ENCODE peak calls at places on chromosomes 6 and 20, in seven cellular contexts. P, N, E, G, U, K and O are unnamed samples. For H3K4me1, the result is how much of the 10 kb centered on the place peaks cover.

GRCh38 chr20:48711696-48712464 is 115.9 kb downstream of the PREX1 start:
- DNase-seq in P (peak), U (no peak), E (no peak), G (no peak), K (no peak), N (no peak), O (peak)

GRCh38 chr6:113464959-113465358 is 392.2 kb upstream of the MARCKS start:
- DNase-seq in E (peak), G (no peak), U (peak), N (no peak), P (no peak), K (peak), O (no peak)

GRCh38 chr20:61737812-61738443 is 327.8 kb downstream of the TAF4 start:
- DNase-seq in K (no peak), N (no peak), U (no peak), P (no peak), E (no peak), G (no peak), O (no peak)

GRCh38 chr6:3340891-3341290 is 82.1 kb downstream of the PSMG4 start:
- DNase-seq in P (no peak), G (no peak), N (no peak), E (no peak), U (no peak), K (peak), O (no peak)

GRCh38 chr20:14219801-14220461 is 117.5 kb downstream of the FLRT3 start:
- DNase-seq in G (no peak), N (no peak), U (peak), E (peak), P (peak), K (no peak), O (no peak)

GRCh38 chr6:25088513-25088912 is 152.8 kb upstream of the RIPOR2 start:
- DNase-seq in N (no peak), E (no peak), K (peak), P (no peak), U (no peak), G (no peak), O (no peak)

GRCh38 chr6:38322123-38322522 is 317.6 kb downstream of the BTBD9 start:
- DNase-seq in K (no peak), E (no peak), P (no peak), U (no peak), N (no peak), G (no peak), O (no peak)

GRCh38 chr6:144294016-144294415 is 8.9 kb downstream of the UTRN start:
- DNase-seq in P (no peak), N (no peak), K (peak), G (no peak), E (no peak), U (peak), O (no peak)

GRCh38 chr6:16991981-16992629 is 109.7 kb upstream of the STMND1 start:
- DNase-seq in N (no peak), K (peak), U (no peak), P (no peak), E (no peak), G (no peak), O (no peak)

GRCh38 chr20:14055127-14055742 is 59.9 kb downstream of the MACROD2 start:
- DNase-seq in G (peak), E (peak), P (no peak), U (peak), K (peak), N (no peak), O (no peak)

GRCh38 chr20:64164123-64164836 is at the start of gene MYT1:
- DNase-seq in N (no peak), U (no peak), E (no peak), G (no peak), P (no peak), K (no peak), O (no peak)

GRCh38 chr20:32975698-32976674 is 28.2 kb downstream of the SUN5 start:
- DNase-seq in N (no peak), E (no peak), P (no peak), U (no peak), G (no peak), K (no peak), O (no peak)

GRCh38 chr6:134161036-134161435 is 108.6 kb upstream of the SLC2A12 start:
- DNase-seq in K (peak), G (no peak), U (peak), N (no peak), E (no peak), P (no peak), O (no peak)

GRCh38 chr6:161536141-161536735 is 262.4 kb upstream of the AGPAT4 start:
- DNase-seq in E (no peak), K (no peak), G (no peak), U (no peak), P (no peak), N (no peak), O (no peak)

GRCh38 chr6:112433457-112433856 is 86.3 kb downstream of the RFPL4B start:
- DNase-seq in P (no peak), G (peak), E (no peak), U (peak), N (no peak), K (no peak), O (no peak)

GRCh38 chr6:34709386-34709785 is 12.8 kb upstream of the ILRUN start:
- DNase-seq in U (no peak), E (no peak), K (peak), N (no peak), G (peak), P (peak), O (no peak)

GRCh38 chr6:168546730-168547129 is 105.7 kb downstream of the SMOC2 start:
- DNase-seq in K (no peak), N (no peak), U (no peak), G (no peak), P (no peak), E (no peak), O (no peak)

GRCh38 chr6:3228046-3228671 is 706 bp upstream of the TUBB2B start:
- DNase-seq in P (no peak), U (no peak), E (no peak), G (no peak), N (no peak), K (no peak), O (no peak)

GRCh38 chr6:7720346-7720745 is 5.6 kb upstream of the BMP6 start:
- DNase-seq in E (no peak), P (no peak), N (no peak), G (no peak), K (no peak), U (no peak), O (no peak)

GRCh38 chr20:53869466-53870258 is 200.7 kb downstream of the BCAS1 start:
- DNase-seq in N (peak), G (peak), U (peak), E (peak), P (peak), K (peak), O (peak)

GRCh38 chr20:19828233-19828632 is 70.2 kb downstream of the RIN2 start:
- DNase-seq in N (no peak), E (peak), K (no peak), G (no peak), U (peak), P (no peak), O (no peak)

GRCh38 chr20:60050193-60050960 is 92.2 kb downstream of the CDH26 start:
- DNase-seq in U (peak), G (peak), K (no peak), E (peak), N (no peak), P (peak), O (no peak)

GRCh38 chr6:139923964-139924475 is 549.6 kb upstream of the CITED2 start:
- DNase-seq in E (no peak), G (no peak), P (no peak), U (no peak), N (no peak), K (no peak), O (no peak)

GRCh38 chr6:106586815-106587214 is 42.5 kb downstream of the RTN4IP1 start:
- DNase-seq in P (no peak), K (no peak), G (no peak), E (no peak), U (no peak), N (no peak), O (no peak)

GRCh38 chr6:26087284-26088115 is at the start of gene HFE:
- DNase-seq in G (peak), P (peak), U (no peak), N (no peak), E (no peak), K (peak), O (peak)

GRCh38 chr20:38658879-38659612 is 57.4 kb downstream of the ARHGAP40 start:
- DNase-seq in K (peak), U (peak), P (peak), E (peak), G (no peak), N (no peak), O (no peak)

GRCh38 chr6:147906361-147906760 is 397.9 kb downstream of the SAMD5 start:
- DNase-seq in N (no peak), U (peak), K (no peak), E (no peak), P (no peak), G (no peak), O (no peak)

GRCh38 chr6:1689141-1689540 is 79.4 kb downstream of the FOXC1 start:
- DNase-seq in U (peak), G (no peak), K (no peak), P (no peak), N (no peak), E (no peak), O (no peak)

GRCh38 chr6:13668291-13668928 is 43.2 kb downstream of the RANBP9 start:
- DNase-seq in G (no peak), N (no peak), U (no peak), P (no peak), E (no peak), K (peak), O (no peak)

GRCh38 chr6:24614048-24614420 is 32.0 kb downstream of the KIAA0319 start:
- DNase-seq in N (no peak), E (no peak), U (no peak), K (no peak), G (no peak), P (no peak), O (no peak)

GRCh38 chr6:149409617-149410016 is 9.6 kb downstream of the SUMO4 start:
- DNase-seq in P (no peak), E (no peak), N (no peak), K (no peak), U (no peak), G (no peak), O (no peak)

GRCh38 chr6:113381232-113381631 is 475.9 kb upstream of the MARCKS start:
- DNase-seq in N (no peak), U (peak), P (no peak), G (no peak), E (no peak), K (no peak), O (no peak)

DNA sequence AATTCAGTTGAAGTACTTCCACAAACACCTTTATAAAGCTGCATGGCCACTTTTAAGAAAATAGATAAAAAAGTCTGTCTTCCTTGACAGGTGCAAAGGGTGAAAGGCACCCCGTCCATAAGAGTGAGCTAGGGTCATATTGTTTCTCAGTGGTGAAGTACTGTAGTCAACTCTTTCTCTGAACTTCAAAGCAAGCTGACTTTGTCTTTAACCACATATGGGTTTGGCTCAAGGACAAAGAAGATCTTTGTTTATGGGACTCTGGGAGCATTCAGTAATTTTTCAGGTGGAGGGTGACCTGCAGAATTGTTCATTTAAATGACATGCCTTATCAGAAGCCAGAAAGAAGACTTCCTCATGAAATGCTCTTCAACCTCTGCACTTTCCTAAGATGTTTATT is 49.3 kb upstream of the KLHL31 start:
- DNase-seq in U (no peak), K (no peak), G (no peak), P (no peak), E (no peak), N (no peak), O (no peak)
- H3K27ac ChIP-seq in U (no peak), K (no peak), G (no peak), P (no peak), E (no peak), N (no peak), O (no peak)

GRCh38 chr6:131948221-131948661 is 2.9 kb downstream of the CCN2 start:
- DNase-seq in G (no peak), P (no peak), K (peak), U (no peak), N (no peak), E (no peak), O (no peak)

GRCh38 chr6:131948692-131949614 is 2.2 kb downstream of the CCN2 start:
- DNase-seq in P (peak), E (no peak), G (no peak), U (peak), N (no peak), K (peak), O (no peak)

GRCh38 chr6:131950767-131951575 is at the start of gene CCN2:
- DNase-seq in U (peak), P (peak), N (no peak), E (peak), G (peak), K (peak), O (no peak)

GRCh38 chr6:131949909-131950766 is 1.0 kb downstream of the CCN2 start:
- DNase-seq in E (peak), P (peak), U (peak), K (peak), N (no peak), G (peak), O (no peak)

GRCh38 chr6:131949615-131949908 is 1.6 kb downstream of the CCN2 start:
- DNase-seq in K (peak), G (no peak), P (no peak), N (no peak), U (no peak), E (no peak), O (no peak)
- H3K4me3 ChIP-seq in K (no peak), G (peak), P (peak), N (no peak), U (peak), E (no peak), O (no peak)

GRCh38 chr20:43846516-43846905 is 68.1 kb upstream of the TOX2 start:
- DNase-seq in U (no peak), K (no peak), G (no peak), N (no peak), P (peak), E (no peak), O (no peak)
- H3K4me1 ChIP-seq in U (half or more), K (under half), G (under half), N (under half), P (under half), E (under half), O (under half)

DNA sequence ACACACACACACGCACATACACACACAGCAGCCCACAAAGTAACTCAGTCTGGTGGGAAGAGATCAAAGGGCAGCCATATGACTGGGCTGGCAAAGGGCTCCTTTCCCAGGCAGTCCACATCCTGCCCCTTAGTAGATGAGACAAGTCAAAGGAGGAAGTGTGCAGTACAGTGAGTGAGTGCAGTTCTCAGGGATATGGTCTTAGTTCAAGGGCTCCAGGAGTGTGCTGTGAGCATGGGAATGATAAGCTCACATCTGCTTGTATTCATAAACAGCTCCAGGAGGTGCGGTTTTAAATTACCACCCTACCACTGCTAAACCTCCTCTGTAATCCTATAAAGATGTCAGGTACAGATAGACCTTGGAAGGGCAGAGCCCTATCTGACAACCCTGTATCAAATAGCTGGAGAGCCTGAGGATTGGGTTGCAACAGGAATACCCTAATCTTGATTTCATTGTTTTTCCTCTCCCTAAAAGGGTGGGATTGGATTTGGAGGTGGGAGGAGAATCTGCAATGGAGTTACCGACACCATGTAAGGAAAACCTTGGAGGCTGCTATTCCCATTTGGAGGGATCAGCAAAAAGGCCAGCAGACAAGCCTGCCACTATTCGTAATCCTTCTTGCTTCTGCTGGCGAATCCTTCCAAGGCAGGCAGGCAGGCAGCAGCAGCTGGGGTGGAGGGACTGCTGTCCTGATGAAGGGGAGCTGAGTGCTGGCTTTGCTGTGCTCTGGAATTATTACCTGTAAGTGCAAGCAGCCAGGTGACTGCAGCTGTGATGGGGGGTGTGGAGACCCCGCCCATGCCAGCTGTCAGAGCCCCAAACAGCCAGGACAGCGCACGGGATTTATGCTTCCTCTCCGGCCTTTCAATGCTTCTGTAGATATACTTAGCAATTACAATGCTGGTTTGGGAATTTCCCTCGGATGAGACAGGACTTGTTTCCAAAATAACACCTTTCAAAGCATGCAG is 342.7 kb downstream of the PRL start:
- DNase-seq in N (no peak), U (peak), G (peak), K (peak), P (no peak), E (no peak), O (no peak)
- H3K27ac ChIP-seq in N (no peak), U (no peak), G (peak), K (peak), P (peak), E (no peak), O (no peak)

GRCh38 chr6:18416341-18416679 is 29.2 kb downstream of the RNF144B start:
- DNase-seq in P (no peak), E (no peak), N (no peak), U (no peak), K (no peak), G (no peak), O (no peak)
- H3K4me3 ChIP-seq in P (no peak), E (no peak), N (no peak), U (no peak), K (no peak), G (no peak), O (no peak)

GRCh38 chr20:23630392-23630849 is 7.3 kb downstream of the CST3 start:
- DNase-seq in N (no peak), G (no peak), P (no peak), E (no peak), U (no peak), K (no peak), O (no peak)

GRCh38 chr20:23631226-23631822 is 6.4 kb downstream of the CST3 start:
- DNase-seq in N (no peak), P (no peak), G (no peak), K (no peak), U (no peak), E (no peak), O (no peak)

GRCh38 chr20:23634044-23634801 is 3.5 kb downstream of the CST3 start:
- DNase-seq in P (no peak), E (no peak), G (no peak), U (no peak), K (no peak), N (no peak), O (no peak)

GRCh38 chr20:23632711-23633573 is 4.8 kb downstream of the CST3 start:
- DNase-seq in G (no peak), N (no peak), K (no peak), U (no peak), E (no peak), P (no peak), O (no peak)

DNA sequence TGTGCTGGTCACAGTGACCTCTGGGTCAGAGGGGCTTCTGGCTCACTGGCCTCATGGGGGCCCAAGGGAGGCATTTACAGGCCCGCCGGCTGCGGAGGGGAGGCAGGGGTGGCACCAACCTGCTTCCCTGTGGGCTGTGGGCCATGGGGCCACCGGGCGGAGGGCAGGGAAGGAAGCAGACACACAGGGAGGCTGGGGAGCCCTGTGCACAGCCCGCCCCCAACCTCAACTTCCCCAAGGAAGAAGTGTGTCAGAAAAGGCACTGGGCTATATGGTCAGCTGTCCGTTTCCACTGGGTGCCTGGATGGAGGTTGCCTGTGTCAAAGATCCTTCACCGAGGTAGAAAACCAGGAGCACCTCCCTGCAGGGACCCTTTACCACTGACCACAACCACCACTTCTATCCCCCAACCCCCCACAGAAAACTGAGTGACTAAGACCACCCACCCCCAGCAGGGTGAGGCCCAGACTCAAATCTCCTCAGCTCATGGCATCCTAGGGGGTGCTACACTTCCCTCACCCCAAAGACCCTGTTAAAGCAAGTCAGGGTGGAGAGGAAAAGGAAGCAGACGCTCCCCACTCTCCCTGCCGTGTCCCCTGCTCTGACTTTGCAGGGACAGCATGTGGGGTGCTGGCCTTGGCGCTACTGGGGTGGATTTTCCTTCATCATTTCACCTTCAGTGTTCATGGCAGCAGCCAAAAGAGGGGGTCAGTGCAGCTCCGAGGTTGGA is 5.6 kb downstream of the CST3 start:
- DNase-seq in K (no peak), P (no peak), N (no peak), U (no peak), E (no peak), G (no peak), O (no peak)
- H3K4me1 ChIP-seq in K (under half), P (under half), N (under half), U (under half), E (under half), G (under half), O (under half)

GRCh38 chr6:81939774-81940165 is 187.3 kb upstream of the TENT5A start:
- DNase-seq in P (no peak), K (peak), E (no peak), U (peak), G (no peak), N (no peak), O (no peak)
- H3K27ac ChIP-seq in P (no peak), K (no peak), E (no peak), U (peak), G (no peak), N (no peak), O (no peak)